ENCODE peak calls at places on chromosome X, in four cellular contexts. One of them, this sample, is unnamed.

GRCh38 chrX:40303256-40304077 is 205.7 kb upstream of the BCOR start:
- DNase-seq in IMR-90: no peak
- DNase-seq in AG04450: no peak
- DNase-seq in kidney: no peak
- DNase-seq in this sample: no peak

GRCh38 chrX:46559062-46559461 is 13.8 kb upstream of the ZNF674 start:
- DNase-seq in IMR-90: no peak
- DNase-seq in kidney: no peak
- DNase-seq in AG04450: no peak
- DNase-seq in this sample: peak

GRCh38 chrX:40094041-40094899 is 3.5 kb downstream of the BCOR start:
- DNase-seq in IMR-90: peak
- DNase-seq in AG04450: no peak
- DNase-seq in kidney: peak
- DNase-seq in this sample: no peak

GRCh38 chrX:7115557-7115956 is 32.0 kb upstream of the STS start:
- DNase-seq in kidney: no peak
- DNase-seq in AG04450: no peak
- DNase-seq in IMR-90: no peak
- DNase-seq in this sample: peak

GRCh38 chrX:69285881-69286545 is 120.8 kb upstream of the PJA1 start:
- DNase-seq in kidney: peak
- DNase-seq in AG04450: no peak
- DNase-seq in IMR-90: no peak
- DNase-seq in this sample: no peak

GRCh38 chrX:68827848-68828562 is 816 bp upstream of the EFNB1 start:
- DNase-seq in kidney: peak
- DNase-seq in AG04450: peak
- DNase-seq in IMR-90: peak
- DNase-seq in this sample: peak

GRCh38 chrX:45749375-45749774 is 548.7 kb upstream of the DIPK2B start:
- DNase-seq in kidney: no peak
- DNase-seq in AG04450: no peak
- DNase-seq in IMR-90: no peak
- DNase-seq in this sample: no peak

GRCh38 chrX:139924069-139924695 is 8.7 kb downstream of the ATP11C start:
- DNase-seq in IMR-90: no peak
- DNase-seq in AG04450: no peak
- DNase-seq in kidney: no peak
- DNase-seq in this sample: no peak

GRCh38 chrX:17488036-17488435 is 113.0 kb downstream of the NHS start:
- DNase-seq in AG04450: no peak
- DNase-seq in kidney: no peak
- DNase-seq in IMR-90: peak
- DNase-seq in this sample: no peak

GRCh38 chrX:109199726-109200125 is 282.2 kb downstream of the GUCY2F start:
- DNase-seq in IMR-90: no peak
- DNase-seq in AG04450: no peak
- DNase-seq in kidney: no peak
- DNase-seq in this sample: peak

DNA sequence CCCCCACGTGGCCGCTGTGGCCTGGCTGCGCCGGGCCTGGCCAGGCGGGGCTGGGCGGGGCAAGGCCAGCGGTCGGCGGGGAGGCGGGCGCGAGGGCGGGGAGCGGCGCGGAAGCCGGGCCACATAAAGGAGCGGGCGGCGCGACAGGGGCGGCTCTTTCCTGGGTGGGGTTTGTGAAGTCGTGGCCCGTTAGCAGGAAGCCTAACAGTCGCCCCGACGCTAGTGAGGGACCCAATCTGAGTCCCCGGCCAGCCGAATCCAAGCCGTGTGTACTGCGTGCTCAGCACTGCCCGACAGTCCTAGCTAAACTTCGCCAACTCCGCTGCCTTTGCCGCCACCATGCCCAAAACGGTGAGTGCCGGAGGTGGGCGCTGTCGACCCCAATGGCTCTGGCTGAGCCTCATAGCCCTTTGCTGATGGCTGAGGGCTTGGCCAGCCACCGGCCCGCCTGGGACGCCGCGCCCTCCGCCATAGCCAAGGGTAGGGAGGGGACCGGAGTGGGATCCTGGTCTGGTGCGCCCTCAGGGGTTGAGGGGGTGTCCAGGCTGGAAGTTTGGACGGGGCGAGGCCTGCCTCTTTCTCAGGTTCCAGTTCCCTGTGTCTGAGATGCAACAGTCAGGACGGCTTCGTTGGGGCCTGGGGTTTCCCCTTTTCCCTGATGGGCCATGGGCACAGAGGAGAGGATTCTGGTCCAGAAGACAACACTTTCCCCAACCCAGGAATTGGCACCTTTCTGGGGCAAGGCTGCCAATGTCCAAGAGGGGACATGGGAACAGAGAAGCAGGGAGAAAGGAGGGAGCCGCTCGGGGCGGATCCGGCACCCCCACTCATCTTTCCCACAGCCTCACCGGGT is at the start of gene MSN:
- DNase-seq in IMR-90: peak
- DNase-seq in kidney: peak
- DNase-seq in AG04450: no peak
- DNase-seq in this sample: peak
- TF ChIP-seq CTCF in IMR-90: no peak
- TF ChIP-seq CTCF in kidney: no peak
- TF ChIP-seq CTCF in AG04450: peak
- TF ChIP-seq CTCF in this sample: no peak

DNA sequence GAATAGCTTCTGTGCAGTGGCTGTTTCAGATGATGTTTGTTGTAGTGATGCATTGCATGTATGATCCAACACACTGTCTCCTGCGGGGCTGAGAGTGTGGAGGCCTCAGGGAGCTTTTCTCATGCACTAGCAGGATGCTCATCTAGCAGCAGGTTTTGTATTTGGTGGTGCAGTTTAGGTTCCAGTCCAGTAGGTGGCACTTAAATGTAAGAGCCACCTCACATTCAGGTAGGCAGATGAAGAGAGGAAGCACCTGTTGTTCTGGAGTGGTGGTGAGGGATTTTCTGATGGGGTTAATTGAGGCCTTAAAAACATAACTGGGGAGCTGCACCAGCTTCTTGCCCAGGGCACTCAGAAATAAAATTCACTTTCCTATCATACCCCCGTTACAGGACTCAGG is 300.9 kb downstream of the SPIN4 start:
- DNase-seq in kidney: no peak
- DNase-seq in AG04450: no peak
- DNase-seq in IMR-90: no peak
- DNase-seq in this sample: no peak
- TF ChIP-seq CTCF in kidney: no peak
- TF ChIP-seq CTCF in AG04450: no peak
- TF ChIP-seq CTCF in IMR-90: no peak
- TF ChIP-seq CTCF in this sample: no peak

GRCh38 chrX:145552643-145553042 is 265.0 kb upstream of the SLITRK2 start:
- DNase-seq in AG04450: no peak
- DNase-seq in IMR-90: no peak
- DNase-seq in kidney: no peak
- DNase-seq in this sample: peak
- TF ChIP-seq CTCF in AG04450: no peak
- TF ChIP-seq CTCF in IMR-90: no peak
- TF ChIP-seq CTCF in kidney: no peak
- TF ChIP-seq CTCF in this sample: no peak

DNA sequence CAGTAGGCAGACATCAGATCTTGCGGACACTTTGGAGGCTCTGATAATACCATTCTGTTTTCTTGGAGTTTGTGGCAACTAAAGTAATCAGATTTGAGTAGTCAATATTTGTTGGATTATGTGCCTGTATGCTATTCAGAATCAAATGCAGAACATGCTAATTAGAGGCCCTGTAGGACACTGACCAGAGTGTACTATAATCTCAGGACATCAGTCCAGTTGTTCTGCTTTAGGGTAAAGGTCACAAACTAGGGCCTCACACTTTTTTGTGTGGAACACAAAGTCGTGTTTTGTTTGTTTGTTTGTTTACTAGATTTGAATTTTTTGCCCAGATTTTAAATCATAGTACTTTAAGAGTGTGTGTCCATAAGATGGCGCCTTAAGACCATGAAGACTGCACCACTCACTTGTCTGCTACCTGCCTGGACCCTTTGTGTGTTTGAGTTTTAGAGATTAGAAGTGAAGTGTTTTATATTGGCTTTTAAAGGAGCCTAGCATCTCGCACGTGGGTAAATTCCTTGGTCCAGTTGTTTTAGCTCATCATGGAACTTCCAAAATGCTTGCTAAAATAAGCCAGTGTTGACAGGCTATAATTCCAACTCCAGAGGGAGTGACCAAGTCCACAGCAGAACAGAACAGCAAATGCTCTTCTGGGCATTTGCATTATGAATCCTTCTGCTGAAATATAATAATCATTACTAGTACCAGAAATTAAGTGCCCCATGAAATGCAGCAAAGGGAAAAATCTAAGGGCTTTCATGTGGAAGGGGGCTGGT is 34.7 kb downstream of the IL13RA1 start:
- DNase-seq in IMR-90: no peak
- DNase-seq in AG04450: no peak
- DNase-seq in kidney: no peak
- DNase-seq in this sample: no peak
- TF ChIP-seq CTCF in IMR-90: peak
- TF ChIP-seq CTCF in AG04450: no peak
- TF ChIP-seq CTCF in kidney: no peak
- TF ChIP-seq CTCF in this sample: no peak

DNA sequence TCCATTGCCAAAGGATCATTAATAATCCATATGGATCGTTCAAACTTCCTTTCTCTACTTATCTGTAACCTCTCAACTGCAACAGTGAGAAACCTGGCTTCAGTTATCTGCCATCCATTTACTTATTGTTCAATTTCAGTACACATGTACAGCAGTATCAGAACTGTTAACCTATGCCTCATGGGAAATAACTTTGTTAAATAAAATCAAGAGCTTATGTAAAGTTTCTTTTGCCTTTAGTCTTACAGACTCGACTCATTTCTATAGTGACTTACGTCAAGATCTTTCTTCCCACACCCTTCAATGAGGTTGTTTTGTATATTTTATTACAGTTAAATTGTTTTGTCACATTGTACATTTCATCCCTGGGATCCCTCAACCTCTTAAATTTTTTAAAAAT is 11.4 kb downstream of the UBQLN2 start:
- DNase-seq in AG04450: no peak
- DNase-seq in kidney: no peak
- DNase-seq in IMR-90: no peak
- DNase-seq in this sample: no peak
- TF ChIP-seq CTCF in AG04450: no peak
- TF ChIP-seq CTCF in kidney: no peak
- TF ChIP-seq CTCF in IMR-90: no peak
- TF ChIP-seq CTCF in this sample: no peak

GRCh38 chrX:70453024-70453618 is 8.5 kb downstream of the DLG3 start:
- DNase-seq in kidney: no peak
- DNase-seq in IMR-90: no peak
- DNase-seq in AG04450: no peak
- DNase-seq in this sample: no peak

GRCh38 chrX:70455366-70456202 is 10.9 kb downstream of the DLG3 start:
- DNase-seq in AG04450: no peak
- DNase-seq in kidney: no peak
- DNase-seq in IMR-90: no peak
- DNase-seq in this sample: no peak

GRCh38 chrX:70454441-70455365 is 10.1 kb downstream of the DLG3 start:
- DNase-seq in kidney: peak
- DNase-seq in IMR-90: peak
- DNase-seq in AG04450: no peak
- DNase-seq in this sample: peak

GRCh38 chrX:70449457-70449966 is 4.9 kb downstream of the DLG3 start:
- DNase-seq in AG04450: no peak
- DNase-seq in kidney: no peak
- DNase-seq in IMR-90: no peak
- DNase-seq in this sample: no peak

GRCh38 chrX:70452143-70452733 is 7.6 kb downstream of the DLG3 start:
- DNase-seq in IMR-90: peak
- DNase-seq in AG04450: no peak
- DNase-seq in kidney: peak
- DNase-seq in this sample: peak
- TF ChIP-seq CTCF in IMR-90: peak
- TF ChIP-seq CTCF in AG04450: peak
- TF ChIP-seq CTCF in kidney: peak
- TF ChIP-seq CTCF in this sample: peak

GRCh38 chrX:123202523-123202922 is 18.4 kb downstream of the GRIA3 start:
- DNase-seq in AG04450: no peak
- DNase-seq in IMR-90: no peak
- DNase-seq in kidney: no peak
- DNase-seq in this sample: no peak

GRCh38 chrX:123206222-123206621 is 22.1 kb downstream of the GRIA3 start:
- DNase-seq in IMR-90: no peak
- DNase-seq in AG04450: no peak
- DNase-seq in kidney: no peak
- DNase-seq in this sample: no peak

GRCh38 chrX:123201720-123202119 is 17.6 kb downstream of the GRIA3 start:
- DNase-seq in IMR-90: no peak
- DNase-seq in kidney: no peak
- DNase-seq in AG04450: no peak
- DNase-seq in this sample: no peak

GRCh38 chrX:123199338-123199737 is 15.3 kb downstream of the GRIA3 start:
- DNase-seq in IMR-90: no peak
- DNase-seq in AG04450: no peak
- DNase-seq in kidney: no peak
- DNase-seq in this sample: no peak

DNA sequence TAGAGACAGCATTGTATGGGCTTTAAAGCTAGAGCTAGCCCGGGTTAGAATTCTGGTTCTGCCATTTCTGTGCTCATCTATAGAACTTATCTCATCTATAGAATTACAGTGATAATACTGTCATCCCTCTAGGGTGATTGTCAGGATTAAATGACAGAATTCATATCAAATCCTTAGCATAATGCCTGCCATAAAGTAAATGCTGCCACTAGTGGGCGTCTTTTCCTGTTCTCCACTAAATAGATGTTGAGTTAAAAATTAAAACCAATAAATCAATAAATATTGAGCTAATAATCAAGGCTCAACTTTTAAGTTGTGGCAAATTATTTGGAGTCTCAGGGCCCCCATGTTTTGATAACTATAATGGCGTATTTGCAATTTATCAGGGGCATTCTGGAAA is 19.7 kb downstream of the GRIA3 start:
- DNase-seq in AG04450: no peak
- DNase-seq in IMR-90: no peak
- DNase-seq in kidney: no peak
- DNase-seq in this sample: no peak
- TF ChIP-seq CTCF in AG04450: no peak
- TF ChIP-seq CTCF in IMR-90: no peak
- TF ChIP-seq CTCF in kidney: no peak
- TF ChIP-seq CTCF in this sample: no peak

DNA sequence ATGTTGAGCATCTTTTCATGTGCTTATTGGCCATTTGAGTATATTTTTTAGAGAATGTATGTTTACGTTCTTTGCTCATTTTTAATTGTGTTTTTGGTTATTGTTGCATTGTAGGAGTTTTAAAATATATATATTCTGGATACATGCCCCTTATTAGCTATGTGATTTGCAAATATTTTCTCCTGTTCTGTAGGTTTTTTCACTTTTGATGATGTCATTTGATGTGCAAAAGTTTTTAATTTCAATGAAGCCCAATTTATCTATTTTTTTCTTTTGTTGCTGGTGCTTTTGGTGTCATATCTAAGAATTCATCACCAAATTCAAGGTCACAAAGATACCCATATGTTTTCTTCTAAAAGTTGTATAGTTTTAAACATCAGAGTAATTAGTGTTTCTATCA is 6.8 kb downstream of the ARMCX5 start:
- DNase-seq in AG04450: no peak
- DNase-seq in kidney: no peak
- DNase-seq in IMR-90: no peak
- DNase-seq in this sample: no peak
- TF ChIP-seq CTCF in AG04450: no peak
- TF ChIP-seq CTCF in kidney: no peak
- TF ChIP-seq CTCF in IMR-90: no peak
- TF ChIP-seq CTCF in this sample: no peak